ENCODE peak calls at places on chromosomes 5 and 9, in nine cellular contexts. R is keratinocyte, X is mesenchymal stem cell, P is HCT116, V is A549, J is neural progenitor cell, M is PC-3, C is GM23248, W is endothelial cell of umbilical vein. L is an unnamed sample.

GRCh38 chr5:160348080-160348479 is 22.3 kb downstream of the C1QTNF2 start:
- DNase-seq in R (no peak), X (no peak), P (no peak), V (no peak), J (no peak), M (no peak), C (no peak), W (no peak), L (no peak)

GRCh38 chr9:12923472-12924009 is 148.7 kb downstream of the LURAP1L start:
- DNase-seq in R (no peak), X (peak; percentile 88), P (no peak), V (no peak), J (no peak), M (no peak), C (peak; percentile 92), W (no peak), L (peak; percentile 89)

GRCh38 chr5:1292846-1293415 is 1.9 kb downstream of the TERT start:
- DNase-seq in R (no peak), X (no peak), P (no peak), V (no peak), J (no peak), M (no peak), C (no peak), W (no peak), L (no peak)

GRCh38 chr5:75412111-75412990 is 75.3 kb downstream of the HMGCR start:
- DNase-seq in R (no peak), X (peak; percentile 67), P (no peak), V (no peak), J (no peak), M (no peak), C (peak; percentile 16), W (peak; percentile 45), L (peak; percentile 91)

GRCh38 chr9:98263080-98263479 is 7.6 kb upstream of the TBC1D2 start:
- DNase-seq in R (no peak), X (no peak), P (no peak), V (no peak), J (no peak), M (no peak), C (peak; percentile 39), W (no peak), L (no peak)

GRCh38 chr5:157543825-157544622 is 31.6 kb downstream of the ADAM19 start:
- DNase-seq in R (no peak), X (peak; percentile 40), P (no peak), V (no peak), J (no peak), M (no peak), C (peak; percentile 39), W (peak; percentile 65), L (peak; percentile 87)

GRCh38 chr5:124581866-124582650 is 164.4 kb downstream of the ZNF608 start:
- DNase-seq in R (no peak), X (no peak), P (no peak), V (no peak), J (peak; percentile 80), M (no peak), C (no peak), W (no peak), L (peak; percentile 36)

GRCh38 chr9:38423939-38424843 is at the start of gene IGFBPL1:
- DNase-seq in R (no peak), X (peak; percentile 21), P (no peak), V (peak; percentile 79), J (peak; percentile 88), M (no peak), C (peak; percentile 55), W (peak; percentile 29), L (no peak)

GRCh38 chr9:132672413-132672690 is 2.1 kb downstream of the GTF3C4 start:
- DNase-seq in R (no peak), X (peak; percentile 37), P (no peak), V (no peak), J (no peak), M (peak; percentile 80), C (no peak), W (peak; percentile 49), L (peak; percentile 26)

GRCh38 chr5:189976-190365 is 1.3 kb upstream of the LRRC14B start:
- DNase-seq in R (no peak), X (no peak), P (no peak), V (no peak), J (no peak), M (no peak), C (no peak), W (no peak), L (no peak)

GRCh38 chr5:93590511-93590910 is 7.5 kb downstream of the NR2F1 start:
- DNase-seq in R (no peak), X (peak; percentile 5), P (no peak), V (no peak), J (no peak), M (no peak), C (no peak), W (no peak), L (no peak)

GRCh38 chr5:93593476-93594060 is 10.5 kb downstream of the NR2F1 start:
- DNase-seq in R (no peak), X (no peak), P (no peak), V (no peak), J (peak; percentile 69), M (no peak), C (no peak), W (no peak), L (no peak)

GRCh38 chr5:93594591-93595419 is 11.8 kb downstream of the NR2F1 start:
- DNase-seq in R (no peak), X (peak; percentile 33), P (no peak), V (no peak), J (peak; percentile 62), M (no peak), C (no peak), W (no peak), L (no peak)

GRCh38 chr5:93591323-93591945 is 8.4 kb downstream of the NR2F1 start:
- DNase-seq in R (no peak), X (no peak), P (no peak), V (no peak), J (no peak), M (no peak), C (no peak), W (no peak), L (no peak)

DNA sequence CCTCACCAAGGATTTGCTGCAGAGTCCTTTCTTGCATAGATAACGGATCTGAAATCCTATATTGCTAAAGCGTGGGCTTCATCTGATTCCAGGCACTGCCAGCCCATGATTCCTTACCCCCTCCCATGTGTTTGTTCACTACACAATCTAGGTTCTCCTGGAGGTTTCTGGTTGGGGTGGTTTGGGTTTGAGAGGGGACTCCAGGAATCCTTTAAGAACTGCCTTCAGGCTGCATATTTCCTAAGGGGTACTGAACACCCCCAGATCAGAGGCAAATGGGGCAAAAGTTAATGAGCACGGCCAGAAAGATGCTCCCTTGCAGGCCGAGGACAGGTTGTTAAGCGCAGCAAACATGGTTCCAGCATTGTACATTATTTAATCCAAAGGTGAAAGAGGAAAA is 9.8 kb downstream of the NR2F1 start:
- DNase-seq in R (no peak), X (no peak), P (no peak), V (no peak), J (no peak), M (no peak), C (no peak), W (no peak), L (no peak)
- H3K4me3 ChIP-seq in R (no peak overlapping the region), X (no peak overlapping the region), P (no peak overlapping the region), V (no peak overlapping the region), J (no peak overlapping the region), M (no peak overlapping the region), C (no peak overlapping the region), W (no peak overlapping the region), L (no peak overlapping the region)

DNA sequence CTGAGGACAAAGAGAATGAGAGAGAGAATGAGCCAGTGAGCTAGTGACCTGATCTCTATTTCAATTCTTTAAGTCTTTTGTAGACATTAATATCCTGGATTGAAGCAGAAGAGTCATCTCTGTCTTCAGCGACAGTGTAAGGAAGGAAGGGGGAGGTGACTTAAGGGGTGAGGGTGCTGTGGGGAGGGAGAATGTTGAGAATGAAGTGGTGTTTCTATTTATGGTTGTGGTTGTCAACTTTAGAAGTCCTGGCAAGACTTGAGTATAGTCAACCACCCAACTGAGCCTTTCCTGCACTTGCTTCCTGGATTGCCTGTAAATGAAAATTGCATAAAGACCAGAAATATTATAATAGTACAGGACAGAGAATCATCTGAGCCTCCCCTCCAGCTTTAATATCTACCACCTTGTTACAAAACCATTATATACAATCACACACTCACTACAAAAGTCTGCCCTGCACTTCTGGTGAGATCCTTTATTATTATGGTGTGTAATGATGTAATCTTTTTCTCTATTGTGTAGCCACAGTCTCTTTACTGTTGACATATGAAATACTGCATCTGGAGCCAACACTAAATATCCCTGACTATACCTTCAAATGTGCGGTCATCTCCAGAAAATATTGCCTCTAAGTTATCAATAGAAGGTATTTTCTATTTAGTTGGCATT is 91.7 kb downstream of the NTRK2 start:
- DNase-seq in R (no peak), X (no peak), P (no peak), V (no peak), J (no peak), M (no peak), C (no peak), W (no peak), L (no peak)
- H3K4me2 ChIP-seq in R (no peak overlapping the region), X (no peak overlapping the region), P (no peak overlapping the region), V (no peak overlapping the region), J (no peak overlapping the region), M (no peak overlapping the region), C (no peak overlapping the region), W (no peak overlapping the region), L (no peak overlapping the region)

GRCh38 chr5:96427823-96428222 is 5.2 kb downstream of the PCSK1 start:
- DNase-seq in R (no peak), X (peak; percentile 33), P (no peak), V (no peak), J (peak; percentile 53), M (no peak), C (peak; percentile 34), W (peak; percentile 25), L (peak; percentile 15)

GRCh38 chr5:96434201-96434645 is 1.2 kb upstream of the PCSK1 start:
- DNase-seq in R (peak; percentile 5), X (peak; percentile 77), P (peak; percentile 7), V (peak; percentile 36), J (peak; percentile 92), M (peak; percentile 63), C (peak; percentile 84), W (peak; percentile 75), L (peak; percentile 74)

GRCh38 chr5:96432245-96433065 is 593 bp downstream of the PCSK1 start:
- DNase-seq in R (no peak), X (no peak), P (no peak), V (no peak), J (peak; percentile 85), M (no peak), C (peak; percentile 37), W (peak; percentile 12), L (no peak)

GRCh38 chr5:96431376-96432244 is 1.4 kb downstream of the PCSK1 start:
- DNase-seq in R (no peak), X (no peak), P (no peak), V (no peak), J (peak; percentile 57), M (no peak), C (peak; percentile 97), W (no peak), L (peak; percentile 35)

DNA sequence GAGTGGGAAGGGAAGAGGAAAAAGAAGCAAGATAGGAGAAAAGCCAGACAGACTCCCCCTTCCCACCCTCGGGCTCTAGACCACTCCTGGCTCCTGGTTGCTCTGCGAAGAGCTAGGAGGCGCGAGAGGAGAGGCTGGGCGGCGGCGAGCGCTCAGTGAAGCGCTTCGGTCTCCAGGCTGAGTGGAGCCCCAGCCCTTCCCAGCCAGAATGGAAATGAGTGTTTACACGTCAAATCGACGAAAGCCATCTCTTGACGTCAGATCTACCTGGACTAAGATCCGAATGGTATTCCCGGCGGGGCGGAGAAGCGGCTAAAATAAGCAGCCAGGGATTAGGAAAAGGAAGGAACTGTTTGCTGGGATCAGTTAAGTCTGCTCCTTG is at the start of gene PCSK1:
- DNase-seq in R (no peak), X (no peak), P (no peak), V (no peak), J (peak; percentile 70), M (no peak), C (peak; percentile 13), W (no peak), L (no peak)
- H3K4me3 ChIP-seq in R (no peak within 1 kb of the TSS), X (peak within 1 kb of the TSS; percentile 76), P (no peak within 1 kb of the TSS), V (no peak within 1 kb of the TSS), J (peak within 1 kb of the TSS; percentile 75), M (no peak within 1 kb of the TSS), C (peak within 1 kb of the TSS; percentile 54), W (peak within 1 kb of the TSS; percentile 10), L (no peak within 1 kb of the TSS)

GRCh38 chr9:136662326-136662655 is 425 bp upstream of the EGFL7 start:
- DNase-seq in R (no peak), X (no peak), P (no peak), V (no peak), J (no peak), M (no peak), C (no peak), W (no peak), L (no peak)
- H3K4me2 ChIP-seq in R (no peak overlapping the region), X (no peak overlapping the region), P (no peak overlapping the region), V (no peak overlapping the region), J (no peak overlapping the region), M (no peak overlapping the region), C (no peak overlapping the region), W (peak overlapping the region; percentile 1), L (no peak overlapping the region)